ENCODE peak calls at places on chromosomes 11 and 22, in seven cellular contexts. A is activated CD4-positive, CD25-positive, alpha-beta regulatory T cell treated with anti-CD3 and anti-CD28 coated beads, Interleukin-2, amount 50 U/mL, for 16 hours; N is lower lobe of right lung; O is brain microvascular endothelial cell; R is colonic mucosa; S is AG04449; M is GM12865. X is an unnamed sample.
A peak's percentile ranks its signal among the peaks of the same experiment; 100 is the strongest.

GRCh38 chr11:15944460-15944859 is 411.9 kb downstream of the SOX6 start:
- DNase-seq in A (no peak), N (no peak), O (no peak), R (no peak), S (no peak), M (no peak), X (no peak)

GRCh38 chr11:69950120-69950519 is 128.0 kb upstream of the ANO1 start:
- DNase-seq in A (no peak), N (no peak), O (peak; percentile 25), R (peak; percentile 50), S (no peak), M (peak; percentile 19), X (no peak)

GRCh38 chr11:103586756-103587155 is 449.7 kb upstream of the DDI1 start:
- DNase-seq in A (no peak), N (no peak), O (no peak), R (no peak), S (no peak), M (no peak), X (peak; percentile 13)

GRCh38 chr11:78318733-78319132 is 98.9 kb downstream of the GAB2 start:
- DNase-seq in A (no peak), N (no peak), O (no peak), R (no peak), S (no peak), M (no peak), X (no peak)

GRCh38 chr22:31212783-31213626 is 907 bp downstream of the LIMK2 start:
- DNase-seq in A (no peak), N (no peak), O (no peak), R (peak; percentile 38), S (no peak), M (peak; percentile 29), X (no peak)

GRCh38 chr11:86184728-86185127 is 59.8 kb upstream of the EED start:
- DNase-seq in A (no peak), N (no peak), O (no peak), R (no peak), S (no peak), M (no peak), X (no peak)

GRCh38 chr11:66868726-66869291 is 11.9 kb downstream of the LRFN4 start:
- DNase-seq in A (peak; percentile 53), N (peak; percentile 85), O (no peak), R (peak; percentile 83), S (no peak), M (peak; percentile 86), X (no peak)

GRCh38 chr22:46812786-46813185 is 50.3 kb downstream of the TBC1D22A start:
- DNase-seq in A (no peak), N (no peak), O (no peak), R (no peak), S (no peak), M (no peak), X (no peak)

GRCh38 chr11:10441652-10442503 is 13.2 kb upstream of the AMPD3 start:
- DNase-seq in A (no peak), N (no peak), O (no peak), R (no peak), S (no peak), M (peak; percentile 88), X (no peak)

GRCh38 chr22:45212992-45213751 is 27.5 kb downstream of the KIAA0930 start:
- DNase-seq in A (no peak), N (peak; percentile 59), O (peak; percentile 70), R (no peak), S (no peak), M (no peak), X (no peak)

GRCh38 chr11:100719809-100720221 is 32.7 kb downstream of the ARHGAP42 start:
- DNase-seq in A (no peak), N (no peak), O (peak; percentile 90), R (peak; percentile 28), S (peak; percentile 44), M (no peak), X (no peak)

GRCh38 chr11:61472868-61473267 is 35.7 kb upstream of the LRRC10B start:
- DNase-seq in A (no peak), N (no peak), O (no peak), R (no peak), S (no peak), M (no peak), X (no peak)

GRCh38 chr11:47550288-47551052 is 2.5 kb downstream of the CELF1 start:
- DNase-seq in A (no peak), N (no peak), O (no peak), R (no peak), S (no peak), M (no peak), X (no peak)

GRCh38 chr11:72378704-72379383 is 55.5 kb downstream of the CLPB start:
- DNase-seq in A (no peak), N (peak; percentile 61), O (no peak), R (peak; percentile 21), S (no peak), M (no peak), X (no peak)

GRCh38 chr22:43566561-43567332 is 154.9 kb downstream of the MPPED1 start:
- DNase-seq in A (no peak), N (no peak), O (no peak), R (no peak), S (no peak), M (no peak), X (no peak)

GRCh38 chr22:17234144-17234623 is 14.9 kb upstream of the ADA2 start:
- DNase-seq in A (no peak), N (peak; percentile 33), O (no peak), R (no peak), S (no peak), M (no peak), X (no peak)

X was measured in AG04450.